ENCODE peak calls at places on chromosomes 3 and 15, in five cellular contexts. R is ovary; A is cardiac fibroblast; W is CD8-positive, alpha-beta T cell; B is hepatocyte. C is an unnamed sample.

GRCh38 chr3:8110966-8111798 is 390.4 kb upstream of the LMCD1 start:
- DNase-seq in R (peak), A (peak), W (peak), B (peak), C (peak)

GRCh38 chr15:32974691-32975090 is 219.8 kb downstream of the FMN1 start:
- DNase-seq in A (peak), W (no peak), R (no peak), B (no peak), C (peak)

GRCh38 chr3:12875857-12876451 is 34.6 kb upstream of the RPL32 start:
- DNase-seq in B (peak), W (no peak), R (peak), A (peak), C (peak)

GRCh38 chr3:12835005-12835665 is 6.2 kb downstream of the RPL32 start:
- DNase-seq in W (no peak), A (no peak), R (no peak), B (no peak), C (no peak)

GRCh38 chr3:101936419-101937331 is 87.4 kb downstream of the NFKBIZ start:
- DNase-seq in W (no peak), R (no peak), B (no peak), A (peak), C (peak)

GRCh38 chr3:147191795-147192385 is 214.5 kb downstream of the ZIC4 start:
- DNase-seq in A (peak), R (no peak), B (peak), W (no peak), C (peak)

GRCh38 chr3:187994221-187995085 is 159.5 kb upstream of the LPP start:
- DNase-seq in A (peak), B (no peak), W (no peak), R (no peak), C (peak)

GRCh38 chr3:97138914-97139541 is 324.6 kb downstream of the EPHA6 start:
- DNase-seq in B (no peak), R (no peak), W (no peak), A (no peak), C (no peak)

GRCh38 chr15:57198654-57199241 is 177.6 kb upstream of the CGNL1 start:
- DNase-seq in R (no peak), A (peak), B (no peak), W (no peak), C (no peak)

GRCh38 chr3:67819447-67819846 is 165.0 kb upstream of the SUCLG2 start:
- DNase-seq in R (no peak), A (no peak), B (peak), W (no peak), C (no peak)

GRCh38 chr3:155495387-155495786 is 201.9 kb upstream of the STRIT1 start:
- DNase-seq in W (no peak), A (no peak), R (no peak), B (no peak), C (no peak)

GRCh38 chr3:181955566-181955965 is 243.8 kb downstream of the SOX2 start:
- DNase-seq in B (no peak), A (no peak), W (no peak), R (no peak), C (no peak)

GRCh38 chr3:29515451-29515850 is 234.6 kb downstream of the RBMS3 start:
- DNase-seq in A (peak), W (no peak), R (no peak), B (no peak), C (peak)

GRCh38 chr3:187318819-187319616 is 27.5 kb upstream of the MASP1 start:
- DNase-seq in B (peak), W (peak), A (peak), R (peak), C (peak)

GRCh38 chr3:194401346-194401745 is 2.3 kb upstream of the GP5 start:
- DNase-seq in A (peak), B (no peak), R (no peak), W (no peak), C (no peak)

GRCh38 chr3:53938645-53939044 is 47.0 kb upstream of the SELENOK start:
- DNase-seq in A (peak), R (no peak), B (peak), W (peak), C (peak)

GRCh38 chr3:134359121-134360010 is 14.9 kb downstream of the AMOTL2 start:
- DNase-seq in A (no peak), R (peak), W (no peak), B (no peak), C (peak)

GRCh38 chr15:85618956-85619491 is 175.7 kb downstream of the KLHL25 start:
- DNase-seq in A (peak), R (peak), B (peak), W (peak), C (peak)

GRCh38 chr15:101324513-101325177 is 29.6 kb upstream of the SNRPA1 start:
- DNase-seq in W (no peak), A (no peak), R (no peak), B (peak), C (no peak)
- TF ChIP-seq CTCF in W (no peak), A (no peak), R (no peak), B (no peak), C (no peak)

GRCh38 chr15:70097337-70098169 is at the start of gene TLE3:
- DNase-seq in R (peak), W (peak), B (peak), A (peak), C (peak)
- TF ChIP-seq CTCF in R (peak), W (peak), B (peak), A (peak), C (peak)

GRCh38 chr15:89653578-89653977 is 1.7 kb downstream of the KIF7 start:
- DNase-seq in B (no peak), A (no peak), W (no peak), R (peak), C (no peak)

GRCh38 chr15:89652131-89652530 is 3.1 kb downstream of the KIF7 start:
- DNase-seq in W (no peak), A (no peak), R (peak), B (no peak), C (no peak)

GRCh38 chr15:89654311-89654761 is 931 bp downstream of the KIF7 start:
- DNase-seq in R (no peak), W (no peak), A (peak), B (no peak), C (peak)

GRCh38 chr15:89654847-89655805 is at the start of gene KIF7:
- DNase-seq in R (peak), A (peak), B (peak), W (no peak), C (peak)

GRCh38 chr15:89652666-89653065 is 2.6 kb downstream of the KIF7 start:
- DNase-seq in A (no peak), R (peak), W (no peak), B (no peak), C (no peak)
- TF ChIP-seq CTCF in A (no peak), R (no peak), W (no peak), B (no peak), C (no peak)

GRCh38 chr3:42408156-42408555 is 2.3 kb downstream of the LYZL4 start:
- DNase-seq in W (no peak), A (no peak), R (no peak), B (no peak), C (no peak)

GRCh38 chr3:42406727-42407450 is 3.5 kb downstream of the LYZL4 start:
- DNase-seq in W (no peak), B (no peak), R (no peak), A (no peak), C (no peak)

GRCh38 chr3:42410362-42410761 is at the start of gene LYZL4:
- DNase-seq in A (no peak), W (no peak), R (no peak), B (no peak), C (no peak)

GRCh38 chr3:42411429-42411828 is 1.0 kb upstream of the LYZL4 start:
- DNase-seq in W (no peak), A (no peak), B (no peak), R (no peak), C (no peak)

DNA sequence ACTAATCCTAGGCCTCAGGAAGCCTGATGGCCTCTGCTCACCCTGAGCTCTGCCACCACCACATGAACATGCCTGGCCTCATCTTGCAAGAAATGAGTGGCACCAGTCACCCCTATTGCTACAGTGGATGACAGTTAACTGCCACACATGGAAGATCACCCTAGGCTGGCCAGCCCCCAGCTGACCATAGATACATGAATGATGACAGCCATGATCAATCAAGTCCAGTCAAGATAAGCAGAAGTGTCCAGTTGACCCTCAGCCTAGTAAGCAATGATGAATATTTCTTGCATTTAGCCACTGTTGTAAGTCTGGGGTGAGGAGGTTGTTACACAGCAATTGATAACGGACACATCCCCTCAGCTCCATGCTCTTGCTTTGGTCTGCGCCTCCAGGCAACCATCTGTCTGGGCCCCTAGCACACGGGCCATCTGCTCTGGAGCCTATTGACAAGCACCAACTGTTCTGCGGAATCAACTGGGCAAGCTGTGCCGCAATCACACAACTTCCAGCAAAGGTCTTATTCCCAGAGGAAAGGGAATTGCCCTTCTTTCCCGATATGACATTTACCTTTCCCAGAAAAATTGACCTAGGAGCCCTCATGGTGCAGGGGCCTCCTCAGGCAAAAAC is 2.2 kb upstream of the LYZL4 start:
- DNase-seq in A (no peak), B (no peak), W (no peak), R (no peak), C (no peak)
- TF ChIP-seq CTCF in A (no peak), B (no peak), W (no peak), R (no peak), C (no peak)

GRCh38 chr3:20160230-20160629 is 25.8 kb downstream of the SGO1 start:
- DNase-seq in B (no peak), A (no peak), W (no peak), R (no peak), C (no peak)

GRCh38 chr3:20154078-20154477 is 31.9 kb downstream of the SGO1 start:
- DNase-seq in B (no peak), A (no peak), W (no peak), R (no peak), C (no peak)

DNA sequence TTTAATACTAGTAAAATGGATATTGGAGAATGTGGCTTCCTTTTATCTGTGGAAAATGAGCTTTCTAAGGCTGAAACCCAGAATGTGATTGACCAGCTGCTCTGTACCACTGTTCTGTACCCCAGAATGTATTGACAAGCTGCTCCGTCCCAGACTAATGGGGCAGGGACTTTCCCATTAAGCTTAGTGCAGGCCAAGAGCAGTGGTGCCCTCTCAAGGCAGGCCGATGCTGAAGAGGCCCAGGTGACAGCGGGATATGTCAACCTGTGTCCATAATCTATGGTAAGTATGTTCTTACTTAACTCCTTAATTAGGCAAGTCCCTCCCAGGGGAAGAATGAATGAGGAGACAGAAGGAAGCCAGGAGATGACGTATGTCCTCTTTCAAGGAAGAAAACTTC is 31.1 kb downstream of the SGO1 start:
- DNase-seq in W (no peak), R (no peak), A (no peak), B (no peak), C (no peak)
- TF ChIP-seq CTCF in W (no peak), R (no peak), A (no peak), B (no peak), C (no peak)

DNA sequence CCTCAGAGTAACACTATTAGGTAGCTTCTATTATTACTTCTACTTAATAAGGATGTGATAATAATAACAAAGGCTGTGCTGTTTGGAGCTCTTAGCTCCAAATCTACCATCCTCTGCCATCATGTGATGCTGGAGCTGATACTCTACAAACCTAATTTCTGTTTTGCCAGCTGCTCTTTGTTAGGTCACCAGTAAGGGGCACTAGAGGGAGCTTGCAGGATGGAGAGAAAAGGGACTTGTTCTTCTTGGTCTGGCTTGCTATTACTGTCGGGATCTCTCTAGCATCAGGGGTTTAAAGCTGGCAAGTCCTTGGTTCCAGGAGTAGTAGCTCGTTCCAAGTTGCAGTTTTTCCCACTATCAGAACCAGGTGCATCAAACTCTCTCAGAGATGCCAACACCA is 194.9 kb upstream of the KBTBD8 start:
- DNase-seq in W (no peak), R (no peak), B (no peak), A (no peak), C (no peak)
- TF ChIP-seq CTCF in W (no peak), R (no peak), B (peak), A (peak), C (peak)